ENCODE peak calls at places on chromosomes 4 and X, in eight cellular contexts. F, U, P, M, A, V, W and B are unnamed samples.

GRCh38 chr4:29058519-29058918 is 1661.7 kb upstream of the PCDH7 start:
- DNase-seq in U (no peak), P (no peak), A (no peak), F (no peak), M (no peak), W (no peak), V (no peak), B (no peak)

GRCh38 chr4:88659061-88659889 is 38.4 kb downstream of the NAP1L5 start:
- DNase-seq in F (no peak), V (peak; percentile 18), W (peak; percentile 80), U (peak; percentile 39), A (peak; percentile 72), P (no peak), M (peak; percentile 81), B (peak; percentile 49)

GRCh38 chrX:135010921-135011320 is 11.4 kb downstream of the RTL8B start:
- DNase-seq in W (no peak), U (no peak), P (no peak), F (no peak), V (no peak), A (no peak), M (no peak), B (no peak)

GRCh38 chrX:53284684-53285447 is 3.5 kb upstream of the IQSEC2 start:
- DNase-seq in V (peak; percentile 41), U (peak; percentile 65), P (peak; percentile 56), M (peak; percentile 37), A (peak; percentile 30), F (no peak), W (peak; percentile 90), B (peak; percentile 67)

GRCh38 chrX:19904778-19905367 is 17.5 kb upstream of the SH3KBP1 start:
- DNase-seq in A (no peak), F (no peak), P (no peak), U (no peak), V (no peak), M (peak; percentile 67), W (no peak), B (no peak)

GRCh38 chr4:152894673-152895072 is 41.5 kb upstream of the FHDC1 start:
- DNase-seq in A (peak; percentile 12), U (no peak), P (no peak), W (no peak), M (peak; percentile 39), F (no peak), V (no peak), B (no peak)

GRCh38 chr4:26073886-26074560 is 160.0 kb downstream of the SMIM20 start:
- DNase-seq in A (no peak), F (no peak), W (no peak), V (no peak), P (no peak), M (no peak), U (no peak), B (no peak)

GRCh38 chrX:80879143-80879542 is 69.5 kb upstream of the BRWD3 start:
- DNase-seq in P (no peak), A (no peak), F (no peak), W (no peak), V (no peak), M (no peak), U (no peak), B (no peak)

GRCh38 chr4:14434483-14434882 is 567.8 kb upstream of the CPEB2 start:
- DNase-seq in P (no peak), F (no peak), W (no peak), M (no peak), V (no peak), U (no peak), A (peak; percentile 9), B (no peak)

GRCh38 chr4:24979554-24979953 is 51.2 kb downstream of the LGI2 start:
- DNase-seq in V (no peak), A (no peak), F (no peak), M (no peak), U (no peak), P (peak; percentile 35), W (peak; percentile 19), B (peak; percentile 77)

GRCh38 chrX:104310084-104310483 is 55.4 kb upstream of the ESX1 start:
- DNase-seq in W (no peak), P (no peak), V (no peak), A (peak; percentile 28), M (peak; percentile 54), U (no peak), F (no peak), B (no peak)

GRCh38 chr4:176036585-176037205 is 28.9 kb upstream of the WDR17 start:
- DNase-seq in W (no peak), P (no peak), A (no peak), F (no peak), U (no peak), M (no peak), V (no peak), B (no peak)

GRCh38 chr4:167614866-167615265 is 380.6 kb upstream of the SPOCK3 start:
- DNase-seq in P (no peak), W (no peak), V (no peak), A (peak; percentile 8), F (no peak), U (no peak), M (peak; percentile 2), B (no peak)

GRCh38 chrX:129719268-129719667 is 19.5 kb upstream of the XPNPEP2 start:
- DNase-seq in P (no peak), A (no peak), V (no peak), U (no peak), W (peak; percentile 14), M (no peak), F (no peak), B (no peak)

GRCh38 chr4:40990202-40990898 is 224.0 kb downstream of the APBB2 start:
- DNase-seq in P (no peak), V (no peak), F (no peak), A (peak; percentile 93), W (no peak), M (peak; percentile 97), U (no peak), B (no peak)

GRCh38 chr4:40995850-40996249 is 218.5 kb downstream of the APBB2 start:
- DNase-seq in U (no peak), W (no peak), V (no peak), F (no peak), A (no peak), M (peak; percentile 44), P (no peak), B (no peak)

GRCh38 chr4:40991908-40992307 is 222.4 kb downstream of the APBB2 start:
- DNase-seq in U (no peak), V (no peak), F (no peak), P (no peak), A (no peak), W (no peak), M (no peak), B (no peak)

GRCh38 chr4:40990899-40991265 is 223.5 kb downstream of the APBB2 start:
- DNase-seq in P (no peak), W (no peak), F (no peak), U (no peak), M (no peak), V (no peak), A (peak; percentile 24), B (no peak)

GRCh38 chr4:40992472-40993298 is 221.7 kb downstream of the APBB2 start:
- DNase-seq in P (no peak), M (peak; percentile 87), A (peak; percentile 86), W (no peak), V (no peak), U (no peak), F (no peak), B (no peak)
- H3K27ac ChIP-seq in P (peak overlapping the region; percentile 31), M (peak overlapping the region; percentile 85), A (peak overlapping the region; percentile 95), W (no peak overlapping the region), V (no peak overlapping the region), U (no peak overlapping the region), F (no peak overlapping the region), B (peak overlapping the region; percentile 40)

GRCh38 chrX:106780259-106780658 is 22.2 kb upstream of the TBC1D8B start:
- DNase-seq in A (no peak), W (no peak), U (no peak), M (no peak), V (no peak), F (no peak), P (no peak), B (no peak)
- H3K27ac ChIP-seq in A (no peak overlapping the region), W (no peak overlapping the region), U (no peak overlapping the region), M (no peak overlapping the region), V (no peak overlapping the region), F (no peak overlapping the region), P (no peak overlapping the region), B (no peak overlapping the region)

DNA sequence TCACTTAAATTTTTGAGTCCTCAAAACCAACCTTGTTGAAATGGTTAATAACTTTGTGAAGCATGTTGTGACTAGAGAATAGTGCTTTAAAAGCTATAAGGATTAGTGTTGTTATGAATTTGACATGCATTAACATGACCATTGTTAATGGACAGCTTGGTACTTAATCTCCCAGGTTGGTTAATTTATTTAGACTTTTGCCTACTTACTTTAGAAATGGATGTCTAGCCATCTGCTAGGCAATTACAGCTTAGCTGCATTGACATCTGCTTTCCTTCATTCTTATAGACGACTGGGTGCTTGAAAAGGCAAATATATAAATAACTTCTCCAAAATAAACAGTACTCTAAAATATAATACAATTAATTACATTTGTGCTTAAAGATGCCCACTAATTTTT is 368.0 kb downstream of the CCSER1 start:
- DNase-seq in V (no peak), P (no peak), W (no peak), A (no peak), U (no peak), F (no peak), M (no peak), B (no peak)
- H3K27ac ChIP-seq in V (no peak overlapping the region), P (no peak overlapping the region), W (no peak overlapping the region), A (no peak overlapping the region), U (no peak overlapping the region), F (no peak overlapping the region), M (no peak overlapping the region), B (no peak overlapping the region)

GRCh38 chr4:2285665-2286381 is 23.9 kb upstream of the MXD4 start:
- DNase-seq in W (no peak), V (no peak), P (peak; percentile 11), M (no peak), A (no peak), F (no peak), U (no peak), B (peak; percentile 47)
- H3K27ac ChIP-seq in W (no peak overlapping the region), V (no peak overlapping the region), P (no peak overlapping the region), M (no peak overlapping the region), A (no peak overlapping the region), F (no peak overlapping the region), U (no peak overlapping the region), B (no peak overlapping the region)

GRCh38 chr4:184536881-184537248 is 62.5 kb upstream of the IRF2 start:
- DNase-seq in V (no peak), U (no peak), W (peak; percentile 58), F (no peak), M (peak; percentile 4), A (no peak), P (no peak), B (no peak)
- H3K27ac ChIP-seq in V (peak overlapping the region; percentile 96), U (peak overlapping the region; percentile 96), W (no peak overlapping the region), F (peak overlapping the region; percentile 95), M (peak overlapping the region; percentile 73), A (peak overlapping the region; percentile 87), P (peak overlapping the region; percentile 95), B (peak overlapping the region; percentile 32)

GRCh38 chrX:137263374-137263773 is 229.6 kb upstream of the GPR101 start:
- DNase-seq in P (no peak), U (no peak), W (no peak), F (no peak), M (no peak), A (no peak), V (no peak), B (no peak)
- H3K27ac ChIP-seq in P (no peak overlapping the region), U (no peak overlapping the region), W (no peak overlapping the region), F (no peak overlapping the region), M (no peak overlapping the region), A (no peak overlapping the region), V (no peak overlapping the region), B (no peak overlapping the region)